ENCODE peak calls at places on chromosomes 3 and 15, in five cellular contexts. A is NCI-H2107; O is effector memory CD4-positive, alpha-beta T cell; D is cardiac fibroblast; G is GM20000. U is an unnamed sample.

GRCh38 chr3:87206635-87207034 is 20.5 kb upstream of the CHMP2B start:
- DNase-seq in D (no peak), G (no peak), O (no peak), A (no peak), U (no peak)

GRCh38 chr15:26729030-26729429 is 43.8 kb downstream of the GABRB3 start:
- DNase-seq in O (no peak), D (no peak), A (no peak), G (no peak), U (no peak)

GRCh38 chr3:126098391-126098858 is 14.5 kb upstream of the SLC41A3 start:
- DNase-seq in O (no peak), D (no peak), A (no peak), G (no peak), U (no peak)

GRCh38 chr15:88476635-88477038 is 9.1 kb downstream of the MRPS11 start:
- DNase-seq in A (peak; percentile 16), O (no peak), D (peak; percentile 57), G (peak; percentile 49), U (peak; percentile 75)

GRCh38 chr3:183220828-183221227 is 32.2 kb upstream of the B3GNT5 start:
- DNase-seq in O (no peak), G (no peak), A (no peak), D (no peak), U (no peak)

GRCh38 chr3:197229836-197230235 is 68.6 kb downstream of the DLG1 start:
- DNase-seq in O (no peak), D (no peak), G (no peak), A (no peak), U (no peak)

GRCh38 chr3:131903988-131904415 is 130.8 kb downstream of the CPNE4 start:
- DNase-seq in G (no peak), O (no peak), D (peak; percentile 96), A (no peak), U (no peak)

GRCh38 chr15:70039917-70040316 is 57.8 kb downstream of the TLE3 start:
- DNase-seq in D (no peak), G (no peak), O (no peak), A (no peak), U (no peak)

GRCh38 chr3:16595778-16596177 is 9.4 kb downstream of the DAZL start:
- DNase-seq in G (no peak), A (no peak), D (peak; percentile 28), O (no peak), U (no peak)

GRCh38 chr3:187836848-187837770 is 91.8 kb upstream of the BCL6 start:
- DNase-seq in G (no peak), D (no peak), O (no peak), A (no peak), U (no peak)

GRCh38 chr15:59616390-59616789 is 4.8 kb downstream of the GCNT3 start:
- DNase-seq in D (no peak), A (no peak), G (no peak), O (no peak), U (no peak)

GRCh38 chr3:195075941-195076875 is 194.8 kb downstream of the XXYLT1 start:
- DNase-seq in D (no peak), A (no peak), O (no peak), G (no peak), U (no peak)

GRCh38 chr3:86595696-86596095 is 395.3 kb downstream of the VGLL3 start:
- DNase-seq in O (no peak), D (no peak), A (no peak), G (no peak), U (no peak)

GRCh38 chr15:49758456-49758855 is 137.6 kb downstream of the DTWD1 start:
- DNase-seq in A (no peak), O (no peak), D (no peak), G (no peak), U (no peak)

GRCh38 chr3:171801738-171802600 is 8.3 kb downstream of the PLD1 start:
- DNase-seq in A (no peak), D (peak; percentile 99), O (no peak), G (no peak), U (no peak)

GRCh38 chr15:80570553-80570952 is 124.6 kb upstream of the ABHD17C start:
- DNase-seq in O (no peak), G (no peak), A (no peak), D (peak; percentile 10), U (no peak)

GRCh38 chr3:129013491-129013891 is 12.4 kb downstream of the EFCC1 start:
- DNase-seq in G (no peak), O (no peak), A (no peak), D (no peak), U (no peak)

GRCh38 chr3:196639517-196640500 is at the start of gene NRROS:
- DNase-seq in A (peak; percentile 78), D (peak; percentile 43), O (peak; percentile 41), G (peak; percentile 90), U (peak; percentile 86)

GRCh38 chr3:149553781-149554451 is 79.4 kb downstream of the TM4SF4 start:
- DNase-seq in G (no peak), D (peak; percentile 88), O (no peak), A (no peak), U (no peak)

GRCh38 chr15:51736069-51736468 is 1.4 kb downstream of the LYSMD2 start:
- DNase-seq in G (peak; percentile 46), D (peak; percentile 26), O (no peak), A (no peak), U (no peak)

GRCh38 chr3:12273045-12273695 is 15.7 kb upstream of the PPARG start:
- DNase-seq in A (no peak), G (peak; percentile 61), O (no peak), D (no peak), U (no peak)

GRCh38 chr15:85035980-85036379 is 54.3 kb downstream of the PDE8A start:
- DNase-seq in D (no peak), G (no peak), A (no peak), O (no peak), U (no peak)

GRCh38 chr3:186406669-186407635 is 44.9 kb upstream of the DGKG start:
- DNase-seq in O (no peak), D (no peak), A (no peak), G (no peak), U (no peak)

GRCh38 chr15:70079831-70080230 is 17.9 kb downstream of the TLE3 start:
- DNase-seq in G (no peak), D (no peak), O (no peak), A (no peak), U (no peak)

GRCh38 chr15:100635406-100636071 is 33.1 kb downstream of the ASB7 start:
- DNase-seq in G (no peak), A (no peak), D (no peak), O (no peak), U (no peak)

GRCh38 chr3:126546549-126547239 is 12.0 kb downstream of the C3orf22 start:
- DNase-seq in O (no peak), G (no peak), A (no peak), D (no peak), U (no peak)

GRCh38 chr15:82847703-82848102 is 38.3 kb downstream of the WHAMM start:
- DNase-seq in D (no peak), A (no peak), O (no peak), G (no peak), U (peak; percentile 25)

GRCh38 chr3:11239796-11240195 is 32.4 kb upstream of the ATG7 start:
- DNase-seq in A (no peak), O (no peak), D (no peak), G (no peak), U (no peak)

GRCh38 chr15:63439536-63440264 is 58.1 kb upstream of the CA12 start:
- DNase-seq in O (no peak), D (peak; percentile 42), A (no peak), G (no peak), U (no peak)

GRCh38 chr15:53808058-53808703 is 48.7 kb upstream of the WDR72 start:
- DNase-seq in A (no peak), G (peak; percentile 8), D (peak; percentile 18), O (no peak), U (no peak)

GRCh38 chr15:40052604-40053003 is 13.6 kb upstream of the SRP14 start:
- DNase-seq in G (no peak), O (no peak), D (no peak), A (no peak), U (no peak)

GRCh38 chr15:40252438-40253178 is 13.7 kb downstream of the PAK6 start:
- DNase-seq in A (no peak), O (no peak), D (no peak), G (peak; percentile 69), U (no peak)

U was measured in erythroblast.